ENCODE peak calls at places on chromosomes 13 and 19, in seven cellular contexts. I is HT-29, W is heart right ventricle, E is body of pancreas, Q is fibroblast of lung, F is left colon, Z is T1000. K is an unnamed sample.

GRCh38 chr19:52778811-52779210 is 7.8 kb downstream of the ZNF600 start:
- DNase-seq in I (no peak), W (no peak), E (no peak), Q (no peak), F (no peak), Z (no peak), K (no peak)

GRCh38 chr13:28059214-28059613 is 41.2 kb downstream of the FLT3 start:
- DNase-seq in I (peak; percentile 87), W (peak; percentile 8), E (peak; percentile 70), Q (peak; percentile 4), F (no peak), Z (no peak), K (peak; percentile 48)

GRCh38 chr13:39530996-39531395 is 72.0 kb downstream of the LHFPL6 start:
- DNase-seq in I (no peak), W (no peak), E (no peak), Q (peak; percentile 19), F (no peak), Z (no peak), K (peak; percentile 24)

GRCh38 chr19:56718231-56718630 is 46.7 kb upstream of the ZNF835 start:
- DNase-seq in I (no peak), W (no peak), E (no peak), Q (no peak), F (no peak), Z (no peak), K (no peak)

GRCh38 chr19:50024719-50025021 is 502 bp downstream of the VRK3 start:
- DNase-seq in I (no peak), W (no peak), E (no peak), Q (no peak), F (no peak), Z (no peak), K (peak; percentile 49)

GRCh38 chr19:5623397-5624153 is 692 bp downstream of the SAFB start:
- DNase-seq in I (no peak), W (peak; percentile 13), E (no peak), Q (no peak), F (no peak), Z (no peak), K (no peak)

GRCh38 chr19:21084343-21084742 is 2.3 kb downstream of the ZNF714 start:
- DNase-seq in I (no peak), W (no peak), E (no peak), Q (peak; percentile 83), F (no peak), Z (no peak), K (peak; percentile 38)

GRCh38 chr13:92188574-92188973 is 790.2 kb downstream of the GPC5 start:
- DNase-seq in I (no peak), W (no peak), E (no peak), Q (no peak), F (no peak), Z (no peak), K (no peak)

GRCh38 chr19:4547303-4548237 is 7.7 kb upstream of the LRG1 start:
- DNase-seq in I (peak; percentile 23), W (no peak), E (peak; percentile 67), Q (no peak), F (no peak), Z (no peak), K (peak; percentile 29)

GRCh38 chr19:13998426-13998825 is 7.7 kb downstream of the RFX1 start:
- DNase-seq in I (no peak), W (no peak), E (no peak), Q (no peak), F (no peak), Z (no peak), K (no peak)

GRCh38 chr13:75480691-75481175 is 1.2 kb downstream of the TBC1D4 start:
- DNase-seq in I (peak; percentile 97), W (peak; percentile 44), E (peak; percentile 88), Q (peak; percentile 62), F (peak; percentile 73), Z (no peak), K (peak; percentile 46)

GRCh38 chr19:48192750-48193149 is 22.3 kb downstream of the ZSWIM9 start:
- DNase-seq in I (no peak), W (no peak), E (no peak), Q (no peak), F (no peak), Z (no peak), K (no peak)

GRCh38 chr19:12647490-12648071 is 19.0 kb downstream of the MAN2B1 start:
- DNase-seq in I (peak; percentile 43), W (no peak), E (peak; percentile 79), Q (no peak), F (peak; percentile 79), Z (no peak), K (peak; percentile 46)

GRCh38 chr13:36919833-36920611 is at the start of gene SMAD9:
- DNase-seq in I (no peak), W (peak; percentile 82), E (peak; percentile 71), Q (peak; percentile 69), F (peak; percentile 74), Z (peak; percentile 29), K (peak; percentile 73)

GRCh38 chr19:50969413-50969760 is at the start of gene KLK6:
- DNase-seq in I (peak; percentile 98), W (no peak), E (no peak), Q (no peak), F (no peak), Z (no peak), K (no peak)

GRCh38 chr19:3034845-3035541 is 5.9 kb upstream of the TLE2 start:
- DNase-seq in I (peak; percentile 33), W (peak; percentile 40), E (peak; percentile 51), Q (peak; percentile 53), F (peak; percentile 53), Z (no peak), K (peak; percentile 43)

GRCh38 chr13:98171806-98172569 is 5.1 kb downstream of the RNF113B start:
- DNase-seq in I (no peak), W (peak; percentile 44), E (peak; percentile 13), Q (peak; percentile 74), F (no peak), Z (no peak), K (peak; percentile 33)

GRCh38 chr19:51689751-51690358 is 3.3 kb upstream of the SPACA6 start:
- DNase-seq in I (peak; percentile 51), W (peak; percentile 46), E (peak; percentile 18), Q (peak; percentile 46), F (no peak), Z (no peak), K (peak; percentile 64)

GRCh38 chr19:3370214-3370720 is 3.9 kb downstream of the NFIC start:
- DNase-seq in I (no peak), W (no peak), E (no peak), Q (no peak), F (no peak), Z (no peak), K (no peak)

GRCh38 chr13:111436446-111436845 is 116.0 kb downstream of the TEX29 start:
- DNase-seq in I (no peak), W (no peak), E (no peak), Q (no peak), F (no peak), Z (no peak), K (no peak)

GRCh38 chr19:19711306-19711933 is 21.5 kb downstream of the ZNF14 start:
- DNase-seq in I (no peak), W (no peak), E (no peak), Q (no peak), F (no peak), Z (no peak), K (no peak)

GRCh38 chr13:99722419-99722818 is 221.1 kb downstream of the TM9SF2 start:
- DNase-seq in I (no peak), W (no peak), E (no peak), Q (no peak), F (no peak), Z (no peak), K (no peak)

GRCh38 chr19:51547397-51548212 is 16.1 kb upstream of the SIGLEC6 start:
- DNase-seq in I (no peak), W (no peak), E (no peak), Q (no peak), F (no peak), Z (no peak), K (peak; percentile 57)

GRCh38 chr13:75779393-75779792 is 143.3 kb downstream of the LMO7 start:
- DNase-seq in I (no peak), W (no peak), E (no peak), Q (no peak), F (no peak), Z (no peak), K (no peak)

GRCh38 chr19:29542776-29543175 is 17.0 kb downstream of the VSTM2B start:
- DNase-seq in I (no peak), W (no peak), E (no peak), Q (no peak), F (no peak), Z (no peak), K (no peak)

GRCh38 chr13:98453254-98453843 is 123.6 kb downstream of the STK24 start:
- DNase-seq in I (no peak), W (no peak), E (no peak), Q (no peak), F (no peak), Z (no peak), K (no peak)

GRCh38 chr13:25286969-25287961 is at the start of gene MTMR6:
- DNase-seq in I (peak; percentile 96), W (peak; percentile 93), E (peak; percentile 94), Q (peak; percentile 80), F (peak; percentile 90), Z (peak; percentile 84), K (peak; percentile 88)

GRCh38 chr13:40779049-40779448 is 8.1 kb upstream of the MRPS31 start:
- DNase-seq in I (no peak), W (no peak), E (no peak), Q (no peak), F (no peak), Z (no peak), K (no peak)

GRCh38 chr13:37141011-37141410 is 35.5 kb upstream of the CSNK1A1L start:
- DNase-seq in I (no peak), W (no peak), E (no peak), Q (peak; percentile 88), F (no peak), Z (no peak), K (peak; percentile 37)

GRCh38 chr13:64633948-64634347 is 2596.2 kb downstream of the PCDH9 start:
- DNase-seq in I (no peak), W (no peak), E (no peak), Q (peak; percentile 56), F (no peak), Z (no peak), K (no peak)

K was measured in fibroblast of pulmonary artery.